ENCODE peak calls at places on chromosomes 3 and 15, in five cellular contexts. K is activated gamma-delta T cell treated with Interleukin-2 at 50 U/mL for 16 hours, D is memory B cell, O is left ventricle myocardium superior, Z is cardiac fibroblast. X is an unnamed sample.
A peak's percentile ranks its signal among the peaks of the same experiment; 100 is the strongest.

GRCh38 chr3:127286571-127287140 is 1.2 kb downstream of the PRR20G start:
- DNase-seq in K (no peak), D (no peak), O (no peak), Z (peak; percentile 10), X (peak; percentile 67)

GRCh38 chr3:64074091-64074490 is 50.8 kb upstream of the PSMD6 start:
- DNase-seq in K (no peak), D (no peak), O (no peak), Z (peak; percentile 86), X (peak; percentile 20)

GRCh38 chr3:89098964-89099585 is 8.3 kb upstream of the EPHA3 start:
- DNase-seq in K (no peak), D (peak; percentile 40), O (peak; percentile 28), Z (peak; percentile 78), X (peak; percentile 42)

GRCh38 chr3:10962481-10963036 is 30.0 kb upstream of the SLC6A1 start:
- DNase-seq in K (no peak), D (no peak), O (no peak), Z (no peak), X (no peak)

GRCh38 chr3:197394464-197395321 is 96.3 kb upstream of the DLG1 start:
- DNase-seq in K (no peak), D (no peak), O (peak; percentile 78), Z (peak; percentile 99), X (peak; percentile 100)

GRCh38 chr3:12993623-12994356 is 79.4 kb downstream of the IQSEC1 start:
- DNase-seq in K (no peak), D (no peak), O (peak; percentile 70), Z (no peak), X (no peak)

GRCh38 chr3:133856316-133856715 is 39.4 kb downstream of the RAB6B start:
- DNase-seq in K (no peak), D (no peak), O (no peak), Z (peak; percentile 51), X (no peak)

GRCh38 chr3:28476764-28477163 is 128.1 kb upstream of the AZI2 start:
- DNase-seq in K (no peak), D (no peak), O (no peak), Z (no peak), X (no peak)

GRCh38 chr15:90184119-90184785 is 16.9 kb upstream of the SEMA4B start:
- DNase-seq in K (no peak), D (peak; percentile 41), O (peak; percentile 86), Z (peak; percentile 80), X (peak; percentile 77)

GRCh38 chr3:110568246-110568645 is 503.4 kb upstream of the NECTIN3 start:
- DNase-seq in K (no peak), D (no peak), O (no peak), Z (peak; percentile 88), X (peak; percentile 50)

GRCh38 chr3:49411550-49411967 is 217 bp downstream of the RHOA start:
- DNase-seq in K (peak; percentile 41), D (peak; percentile 57), O (peak; percentile 77), Z (no peak), X (no peak)

GRCh38 chr15:34361278-34361677 is 5.7 kb downstream of the LPCAT4 start:
- DNase-seq in K (no peak), D (no peak), O (no peak), Z (peak; percentile 37), X (no peak)

GRCh38 chr15:70954176-70954575 is 61.5 kb downstream of the LRRC49 start:
- DNase-seq in K (no peak), D (no peak), O (no peak), Z (no peak), X (no peak)

GRCh38 chr15:57923311-57923710 is 142.2 kb downstream of the ALDH1A2 start:
- DNase-seq in K (no peak), D (no peak), O (no peak), Z (peak; percentile 72), X (no peak)

GRCh38 chr3:177352424-177352823 is 155.1 kb upstream of the TBL1XR1 start:
- DNase-seq in K (no peak), D (no peak), O (no peak), Z (no peak), X (no peak)

GRCh38 chr3:130607553-130608154 is 90.7 kb downstream of the COL6A6 start:
- DNase-seq in K (no peak), D (no peak), O (no peak), Z (no peak), X (no peak)

GRCh38 chr15:74406992-74407705 is 26.6 kb downstream of the SEMA7A start:
- DNase-seq in K (no peak), D (no peak), O (no peak), Z (peak; percentile 89), X (peak; percentile 68)

GRCh38 chr3:186514296-186515002 is 29.7 kb downstream of the CRYGS start:
- DNase-seq in K (no peak), D (no peak), O (no peak), Z (peak; percentile 19), X (no peak)

GRCh38 chr3:13379191-13379830 is 40.8 kb downstream of the NUP210 start:
- DNase-seq in K (no peak), D (no peak), O (peak; percentile 40), Z (peak; percentile 75), X (peak; percentile 52)

GRCh38 chr3:58434990-58435389 is 1.4 kb upstream of the PDHB start:
- DNase-seq in K (no peak), D (no peak), O (no peak), Z (peak; percentile 63), X (peak; percentile 9)

GRCh38 chr3:7684193-7684592 is 817.4 kb upstream of the LMCD1 start:
- DNase-seq in K (no peak), D (no peak), O (no peak), Z (peak; percentile 7), X (no peak)

GRCh38 chr3:159560214-159561004 is 428.2 kb upstream of the IL12A start:
- DNase-seq in K (no peak), D (no peak), O (no peak), Z (no peak), X (no peak)

GRCh38 chr3:71503525-71504249 is 79.8 kb downstream of the FOXP1 start:
- DNase-seq in K (no peak), D (no peak), O (no peak), Z (peak; percentile 91), X (no peak)

GRCh38 chr3:160754371-160754854 is 1.6 kb upstream of the PPM1L start:
- DNase-seq in K (no peak), D (no peak), O (no peak), Z (peak; percentile 56), X (no peak)

GRCh38 chr15:69664572-69665326 is 212.1 kb downstream of the RPLP1 start:
- DNase-seq in K (no peak), D (no peak), O (no peak), Z (no peak), X (no peak)

GRCh38 chr15:66798426-66799061 is 96.5 kb downstream of the SMAD6 start:
- DNase-seq in K (no peak), D (no peak), O (no peak), Z (peak; percentile 78), X (no peak)

GRCh38 chr15:80712956-80713355 is 17.8 kb downstream of the ABHD17C start:
- DNase-seq in K (no peak), D (no peak), O (no peak), Z (no peak), X (no peak)

GRCh38 chr3:13064469-13064868 is 8.8 kb downstream of the IQSEC1 start:
- DNase-seq in K (no peak), D (no peak), O (no peak), Z (no peak), X (no peak)

GRCh38 chr15:71121442-71121841 is 6.2 kb downstream of the THSD4 start:
- DNase-seq in K (no peak), D (no peak), O (no peak), Z (no peak), X (no peak)

GRCh38 chr3:184315506-184315867 is 1.1 kb downstream of the EIF4G1 start:
- DNase-seq in K (no peak), D (no peak), O (no peak), Z (no peak), X (no peak)

GRCh38 chr3:177905895-177906511 is 630.2 kb upstream of the KCNMB2 start:
- DNase-seq in K (no peak), D (no peak), O (no peak), Z (peak; percentile 93), X (peak; percentile 67)

GRCh38 chr15:64828985-64829384 is 3.5 kb upstream of the PIF1 start:
- DNase-seq in K (no peak), D (no peak), O (no peak), Z (peak; percentile 56), X (no peak)

GRCh38 chr15:25178835-25179672 is 224.3 kb downstream of the SNRPN start:
- DNase-seq in K (peak; percentile 1), D (no peak), O (peak; percentile 22), Z (no peak), X (no peak)

X was measured in H4.